ENCODE peak calls at places on chromosome 6, in ten cellular contexts. E is substantia nigra; P is neuronal stem cell; L is neural crest cell; B is activated naive CD8-positive, alpha-beta T cell treated with anti-CD3 and anti-CD28 coated beads, Interleukin-2, amount 50 U/mL, for 24 hours; K is psoas muscle; X is islet precursor cell; U is RWPE1; O is D341Med; T is cerebellum. J is an unnamed sample.

GRCh38 chr6:108671790-108672189 is 111.1 kb downstream of the FOXO3 start:
- DNase-seq in E (no peak), P (no peak), L (no peak), B (no peak), K (no peak), X (no peak), U (no peak), O (no peak), T (no peak), J (no peak)

GRCh38 chr6:131982740-131983259 is 31.6 kb upstream of the CCN2 start:
- DNase-seq in E (no peak), P (no peak), L (no peak), B (no peak), K (no peak), X (no peak), U (no peak), O (no peak), T (no peak), J (no peak)

GRCh38 chr6:26012061-26012460 is 49.5 kb downstream of the TRIM38 start:
- DNase-seq in E (no peak), P (no peak), L (no peak), B (no peak), K (no peak), X (no peak), U (no peak), O (no peak), T (no peak), J (no peak)

GRCh38 chr6:16239798-16240123 is 1.4 kb downstream of the GMPR start:
- DNase-seq in E (no peak), P (no peak), L (no peak), B (no peak), K (no peak), X (no peak), U (no peak), O (no peak), T (peak; percentile 44), J (no peak)

GRCh38 chr6:12748815-12749521 is 32.4 kb downstream of the PHACTR1 start:
- DNase-seq in E (no peak), P (peak; percentile 49), L (peak; percentile 4), B (no peak), K (no peak), X (peak; percentile 54), U (no peak), O (peak; percentile 27), T (peak; percentile 37), J (no peak)

GRCh38 chr6:79057746-79058145 is 20.3 kb downstream of the PHIP start:
- DNase-seq in E (no peak), P (no peak), L (no peak), B (no peak), K (no peak), X (no peak), U (no peak), O (no peak), T (no peak), J (no peak)

GRCh38 chr6:165776699-165777098 is 113.7 kb upstream of the PDE10A start:
- DNase-seq in E (no peak), P (no peak), L (no peak), B (no peak), K (no peak), X (no peak), U (no peak), O (no peak), T (no peak), J (no peak)

GRCh38 chr6:130752292-130752691 is 74.9 kb upstream of the SMLR1 start:
- DNase-seq in E (no peak), P (no peak), L (no peak), B (no peak), K (no peak), X (no peak), U (no peak), O (no peak), T (no peak), J (no peak)

GRCh38 chr6:14132244-14133220 is 15.0 kb downstream of the CD83 start:
- DNase-seq in E (no peak), P (no peak), L (no peak), B (no peak), K (no peak), X (no peak), U (no peak), O (no peak), T (no peak), J (no peak)

GRCh38 chr6:168252267-168252666 is 67.3 kb downstream of the DACT2 start:
- DNase-seq in E (no peak), P (no peak), L (no peak), B (no peak), K (no peak), X (no peak), U (no peak), O (no peak), T (no peak), J (no peak)

GRCh38 chr6:164927288-164928040 is 381.9 kb downstream of the C6orf118 start:
- DNase-seq in E (peak; percentile 60), P (peak; percentile 71), L (peak; percentile 84), B (peak; percentile 68), K (peak; percentile 84), X (peak; percentile 85), U (peak; percentile 40), O (peak; percentile 88), T (peak; percentile 78), J (peak; percentile 34)

GRCh38 chr6:106168097-106168888 is 82.2 kb downstream of the PRDM1 start:
- DNase-seq in E (no peak), P (no peak), L (no peak), B (no peak), K (no peak), X (no peak), U (no peak), O (no peak), T (peak; percentile 90), J (no peak)